ENCODE peak calls at places on chromosomes 4 and X, in eight cellular contexts. L is epithelial cell of proximal tubule; P is stimulated activated CD8-positive, alpha-beta memory T cell treated with anti-CD3 and anti-CD28 coated beads, Interleukin-15, amount 100 ng/mL, for 4 hours; U is DMS153; W is RPMI7951; E is endothelial cell; Z is hypothalamus; K is activated CD8-positive, alpha-beta T cell treated with anti-CD3 and anti-CD28 coated beads, Interleukin-2, amount 10 ng/mL, durations not matched to agents 7 days and 5 days. I is an unnamed sample.

GRCh38 chr4:10734697-10735096 is 50.1 kb upstream of the CLNK start:
- DNase-seq in Z (no peak), U (peak), L (no peak), E (no peak), K (no peak), P (peak), W (no peak), I (no peak)

GRCh38 chr4:127997534-127998388 is 32.6 kb downstream of the ABHD18 start:
- DNase-seq in W (peak), L (no peak), E (no peak), P (no peak), U (no peak), K (peak), Z (no peak), I (no peak)

GRCh38 chrX:123590842-123591491 is 141.9 kb downstream of the THOC2 start:
- DNase-seq in U (no peak), W (no peak), K (no peak), P (no peak), L (peak), Z (no peak), E (no peak), I (no peak)

GRCh38 chr4:131063878-131064277 is 1967.9 kb downstream of the C4orf33 start:
- DNase-seq in K (no peak), W (no peak), L (no peak), Z (no peak), P (no peak), E (no peak), U (no peak), I (no peak)

GRCh38 chr4:173573725-173574124 is 43.7 kb upstream of the HAND2 start:
- DNase-seq in W (no peak), E (no peak), P (no peak), L (no peak), K (no peak), U (no peak), Z (no peak), I (no peak)

GRCh38 chr4:11532138-11532537 is 103.4 kb upstream of the HS3ST1 start:
- DNase-seq in E (no peak), U (no peak), W (no peak), L (peak), P (no peak), Z (no peak), K (no peak), I (no peak)

GRCh38 chrX:8284131-8284530 is 113.1 kb upstream of the VCX2 start:
- DNase-seq in L (peak), E (no peak), Z (no peak), K (no peak), U (no peak), W (no peak), P (no peak), I (no peak)

GRCh38 chrX:130578906-130579305 is 177.1 kb downstream of the RBMX2 start:
- DNase-seq in P (no peak), W (no peak), L (no peak), E (no peak), K (no peak), Z (no peak), U (no peak), I (no peak)

GRCh38 chr4:112492321-112492720 is 23.7 kb downstream of the NEUROG2 start:
- DNase-seq in W (peak), K (no peak), L (no peak), Z (no peak), P (no peak), E (no peak), U (no peak), I (no peak)

GRCh38 chr4:98642991-98643426 is 15.4 kb downstream of the TSPAN5 start:
- DNase-seq in P (no peak), W (peak), L (peak), Z (no peak), K (no peak), E (no peak), U (no peak), I (no peak)

GRCh38 chr4:13102344-13102743 is 381.8 kb downstream of the RAB28 start:
- DNase-seq in K (no peak), L (no peak), E (no peak), U (no peak), W (no peak), Z (no peak), P (no peak), I (no peak)

GRCh38 chrX:129472116-129472515 is 51.2 kb downstream of the SMARCA1 start:
- DNase-seq in K (no peak), L (no peak), U (peak), P (no peak), Z (no peak), E (no peak), W (peak), I (no peak)

GRCh38 chr4:88592600-88593448 is 544 bp downstream of the HERC3 start:
- DNase-seq in E (peak), Z (peak), W (peak), K (peak), U (peak), P (peak), L (no peak), I (peak)

GRCh38 chr4:94084155-94084554 is 123.5 kb upstream of the SMARCAD1 start:
- DNase-seq in Z (no peak), L (no peak), K (no peak), P (no peak), W (no peak), E (no peak), U (no peak), I (no peak)

GRCh38 chr4:1395941-1396805 is 10.1 kb downstream of the NKX1-1 start:
- DNase-seq in L (no peak), P (no peak), E (no peak), U (no peak), W (no peak), K (no peak), Z (no peak), I (no peak)

GRCh38 chrX:109857898-109858297 is 124.8 kb upstream of the ACSL4 start:
- DNase-seq in P (no peak), U (no peak), E (no peak), Z (no peak), K (no peak), L (no peak), W (no peak), I (no peak)

GRCh38 chrX:43505759-43506158 is 150.3 kb upstream of the MAOA start:
- DNase-seq in K (no peak), W (no peak), L (peak), U (no peak), E (no peak), Z (no peak), P (no peak), I (no peak)

GRCh38 chr4:140367738-140368137 is 5.7 kb upstream of the SCOC start:
- DNase-seq in P (no peak), E (no peak), U (no peak), W (peak), L (no peak), Z (no peak), K (no peak), I (no peak)

GRCh38 chrX:103571726-103572125 is 13.6 kb upstream of the TCEAL4 start:
- DNase-seq in U (no peak), Z (no peak), W (no peak), E (no peak), K (no peak), L (no peak), P (no peak), I (no peak)

GRCh38 chrX:10634681-10635161 is 14.3 kb upstream of the MID1 start:
- DNase-seq in U (no peak), L (peak), E (no peak), Z (no peak), W (peak), K (no peak), P (no peak), I (no peak)

GRCh38 chr4:38562751-38563198 is 101.2 kb upstream of the KLF3 start:
- DNase-seq in L (no peak), Z (no peak), W (no peak), E (peak), P (no peak), U (peak), K (no peak), I (no peak)

GRCh38 chr4:125739760-125740159 is 425.0 kb downstream of the FAT4 start:
- DNase-seq in W (no peak), Z (no peak), K (no peak), U (no peak), E (peak), P (no peak), L (no peak), I (no peak)

GRCh38 chrX:140572724-140573123 is 67.9 kb upstream of the SOX3 start:
- DNase-seq in U (peak), W (peak), E (peak), P (no peak), K (peak), Z (peak), L (no peak), I (peak)

GRCh38 chrX:55132416-55132815 is 43.6 kb downstream of the PAGE2 start:
- DNase-seq in U (no peak), K (no peak), L (no peak), Z (no peak), P (no peak), W (no peak), E (no peak), I (no peak)

GRCh38 chr4:99816611-99817309 is at the start of gene DAPP1:
- DNase-seq in Z (no peak), W (no peak), U (no peak), K (peak), P (peak), E (no peak), L (no peak), I (no peak)

GRCh38 chr4:148023782-148024181 is 291.9 kb downstream of the ARHGAP10 start:
- DNase-seq in P (no peak), Z (no peak), K (no peak), U (no peak), E (no peak), L (no peak), W (no peak), I (no peak)

GRCh38 chrX:123607270-123607669 is 125.6 kb downstream of the THOC2 start:
- DNase-seq in Z (no peak), U (no peak), P (no peak), L (no peak), W (no peak), K (no peak), E (no peak), I (no peak)

GRCh38 chr4:153651041-153651960 is 32.8 kb upstream of the TLR2 start:
- DNase-seq in P (peak), L (no peak), U (no peak), W (peak), E (no peak), Z (no peak), K (peak), I (no peak)

GRCh38 chrX:22690116-22690515 is 309.6 kb upstream of the DDX53 start:
- DNase-seq in L (no peak), U (no peak), P (no peak), Z (no peak), K (no peak), W (no peak), E (no peak), I (no peak)

GRCh38 chr4:118032691-118033090 is 1.6 kb upstream of the NDST3 start:
- DNase-seq in U (no peak), L (no peak), E (no peak), Z (no peak), W (no peak), P (no peak), K (no peak), I (no peak)

I was measured in neural crest cell.